ENCODE peak calls at places on chromosomes 5 and 9, in four cellular contexts. S is fibroblast of lung, B is osteoblast, M is PC-3. E is an unnamed sample. For H3K79me2, the result is how much of the 10 kb centered on the place peaks cover.

GRCh38 chr5:151295801-151296477 is 7.6 kb downstream of the SLC36A3 start:
- DNase-seq in S (no peak), M (peak), B (no peak), E (no peak)

GRCh38 chr5:171978519-171978918 is 27.9 kb downstream of the FBXW11 start:
- DNase-seq in M (no peak), S (no peak), B (no peak), E (no peak)

GRCh38 chr9:98185611-98186171 is 6.7 kb downstream of the CORO2A start:
- DNase-seq in M (no peak), B (peak), S (no peak), E (no peak)

GRCh38 chr9:105114956-105115728 is 129.3 kb upstream of the SLC44A1 start:
- DNase-seq in B (no peak), S (peak), M (peak), E (peak)

GRCh38 chr9:71010258-71010657 is 111.2 kb downstream of the TRPM3 start:
- DNase-seq in S (no peak), B (no peak), M (no peak), E (no peak)

GRCh38 chr5:14443665-14444064 is 137.9 kb upstream of the OTULINL start:
- DNase-seq in S (no peak), B (no peak), M (peak), E (no peak)

GRCh38 chr9:134601764-134602163 is 39.8 kb upstream of the COL5A1 start:
- DNase-seq in M (no peak), B (peak), S (peak), E (peak)

GRCh38 chr9:71446499-71447411 is 321.6 kb downstream of the CEMIP2 start:
- DNase-seq in B (peak), S (peak), M (peak), E (peak)

GRCh38 chr9:33676746-33677505 is 118.4 kb upstream of the PRSS3 start:
- DNase-seq in B (peak), M (peak), S (peak), E (peak)

GRCh38 chr5:139660105-139660915 is 12.2 kb downstream of the CXXC5 start:
- DNase-seq in S (no peak), B (peak), M (peak), E (no peak)

GRCh38 chr5:998276-998974 is 10.2 kb upstream of the NKD2 start:
- DNase-seq in M (no peak), S (no peak), B (peak), E (no peak)

GRCh38 chr5:91189480-91190332 is 193.4 kb downstream of the ARRDC3 start:
- DNase-seq in B (no peak), S (peak), M (peak), E (peak)

GRCh38 chr5:51397996-51398395 is 14.7 kb downstream of the ISL1 start:
- DNase-seq in M (no peak), S (no peak), B (no peak), E (no peak)

GRCh38 chr5:132299901-132300300 is 5.7 kb downstream of the SLC22A4 start:
- DNase-seq in S (no peak), B (no peak), M (peak), E (no peak)

GRCh38 chr9:8053501-8053900 is 253.9 kb upstream of the DMAC1 start:
- DNase-seq in B (no peak), S (no peak), M (no peak), E (no peak)

GRCh38 chr9:74322661-74323314 is 174.3 kb upstream of the RORB start:
- DNase-seq in B (no peak), M (no peak), S (no peak), E (no peak)

GRCh38 chr5:173984218-173984617 is 4.8 kb upstream of the C5orf47 start:
- DNase-seq in S (peak), B (no peak), M (peak), E (no peak)

GRCh38 chr9:129278391-129279237 is 100.6 kb upstream of the IER5L start:
- DNase-seq in B (peak), S (peak), M (peak), E (peak)

GRCh38 chr9:113621309-113621791 is 157.8 kb downstream of the RGS3 start:
- DNase-seq in M (no peak), B (peak), S (peak), E (peak)

GRCh38 chr5:135211083-135211790 is 177.2 kb upstream of the PITX1 start:
- DNase-seq in S (peak), B (peak), M (no peak), E (no peak)

GRCh38 chr5:58462154-58462553 is 2.3 kb upstream of the PLK2 start:
- DNase-seq in B (peak), M (no peak), S (no peak), E (peak)

GRCh38 chr5:62633243-62633642 is 54.6 kb downstream of the LRRC70 start:
- DNase-seq in B (no peak), M (no peak), S (no peak), E (no peak)

GRCh38 chr9:26324787-26325186 is 567.8 kb downstream of the CAAP1 start:
- DNase-seq in B (no peak), M (no peak), S (no peak), E (no peak)

GRCh38 chr5:53714324-53715010 is 154.0 kb downstream of the NDUFS4 start:
- DNase-seq in B (no peak), M (peak), S (peak), E (peak)

GRCh38 chr9:121122450-121123032 is 47.8 kb downstream of the CNTRL start:
- DNase-seq in B (peak), S (no peak), M (no peak), E (no peak)

GRCh38 chr5:19496056-19496455 is 491.9 kb downstream of the CDH18 start:
- DNase-seq in M (no peak), B (no peak), S (peak), E (peak)
- H3K79me2 ChIP-seq in M (under half), B (under half), S (under half), E (under half)

DNA sequence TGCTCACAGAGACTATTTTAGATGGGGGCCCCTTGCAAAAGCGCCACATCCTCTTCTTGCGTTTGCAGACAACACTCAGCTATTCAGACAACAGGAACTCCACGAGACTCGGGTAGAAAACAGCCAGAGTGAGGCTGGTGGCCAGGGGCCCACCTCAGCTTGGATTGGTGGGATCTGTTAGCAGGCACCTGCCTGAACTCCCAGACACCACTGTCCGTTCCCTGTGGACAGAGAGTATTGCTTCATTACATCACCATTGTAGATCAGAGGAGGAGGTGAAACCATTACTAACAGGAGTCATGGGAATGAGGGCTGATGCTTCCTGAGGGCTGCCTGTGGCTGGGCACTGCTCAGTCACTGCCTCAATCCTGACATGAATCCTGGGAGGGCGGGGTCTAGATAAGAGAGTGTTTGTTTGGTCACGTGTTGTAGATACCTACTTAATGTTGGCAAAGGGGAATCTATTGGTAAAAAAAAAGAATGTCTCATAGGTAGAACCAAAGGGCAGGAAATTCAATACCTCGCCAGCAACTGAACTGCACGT is 4.4 kb upstream of the RAPGEF1 start:
- DNase-seq in B (no peak), S (peak), M (no peak), E (peak)
- H3K4me3 ChIP-seq in B (no peak), S (no peak), M (no peak), E (no peak)

DNA sequence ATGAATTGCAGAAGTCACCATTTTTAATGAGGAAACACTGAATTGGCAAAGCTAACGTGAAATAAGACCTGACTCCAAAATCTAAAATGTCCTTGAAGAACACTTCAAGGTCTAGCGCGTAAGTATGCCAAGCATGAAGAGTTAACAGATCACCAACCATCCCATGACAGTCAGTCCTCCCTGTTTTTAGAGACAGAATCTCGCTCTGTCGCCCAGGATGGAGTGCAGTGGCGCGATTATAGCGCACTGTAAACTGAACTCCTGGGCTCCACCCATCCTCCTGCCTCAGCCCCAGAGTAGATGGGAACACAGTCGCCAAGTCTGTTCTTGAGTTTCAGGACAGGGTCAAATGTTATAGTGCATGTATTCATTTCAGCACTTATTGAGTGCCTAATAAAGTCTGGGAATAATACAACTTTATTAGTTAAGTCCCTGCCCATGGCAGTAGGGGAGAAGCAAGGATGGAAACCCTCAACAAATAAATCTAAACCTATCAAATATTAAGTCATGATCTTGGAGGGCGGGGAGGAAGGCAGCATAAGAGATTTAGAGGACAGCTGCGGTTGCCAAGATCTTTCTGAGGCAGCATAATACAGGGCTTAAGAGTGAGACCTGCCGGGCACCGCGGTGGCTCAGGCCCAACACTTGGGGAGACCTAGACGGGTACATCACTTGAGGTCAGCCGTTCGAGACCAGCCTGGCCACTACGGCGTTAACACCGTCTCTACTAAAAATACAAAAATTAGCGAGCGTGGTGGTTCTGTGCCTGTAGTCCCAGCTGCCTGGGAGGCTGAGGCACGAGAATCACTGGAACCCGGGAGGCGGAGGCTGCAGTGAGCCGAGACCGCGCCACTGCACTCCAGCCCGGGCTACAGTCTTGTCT is 1.1 kb downstream of the ATPSCKMT start:
- DNase-seq in M (peak), B (peak), S (no peak), E (no peak)
- H3K79me2 ChIP-seq in M (half or more), B (half or more), S (half or more), E (half or more)

GRCh38 chr5:36713541-36713940 is 107.1 kb downstream of the SLC1A3 start:
- DNase-seq in S (no peak), M (no peak), B (no peak), E (no peak)
- H3K4me3 ChIP-seq in S (no peak), M (no peak), B (no peak), E (no peak)

E was measured in astrocyte.